ENCODE peak calls at places on chromosomes 3 and 15, in seven cellular contexts. J, M, N, S, V, R and T are unnamed samples.

GRCh38 chr3:15305366-15305844 is 27.0 kb downstream of the SH3BP5 start:
- DNase-seq in J (no peak), M (no peak), N (no peak), S (no peak), V (no peak), R (no peak), T (no peak)

GRCh38 chr3:33146791-33147445 is 33.1 kb downstream of the CRTAP start:
- DNase-seq in J (no peak), M (no peak), N (no peak), S (no peak), V (no peak), R (peak; percentile 40), T (no peak)

GRCh38 chr3:60086811-60087210 is 1037.0 kb upstream of the CFAP20DC start:
- DNase-seq in J (no peak), M (peak; percentile 26), N (no peak), S (no peak), V (peak; percentile 9), R (peak; percentile 22), T (peak; percentile 12)

GRCh38 chr15:52523192-52523591 is 5.5 kb downstream of the MYO5A start:
- DNase-seq in J (no peak), M (no peak), N (no peak), S (peak; percentile 66), V (peak; percentile 64), R (peak; percentile 95), T (no peak)

GRCh38 chr15:93046721-93047120 is 42.3 kb downstream of the RGMA start:
- DNase-seq in J (no peak), M (no peak), N (no peak), S (no peak), V (no peak), R (no peak), T (no peak)

GRCh38 chr15:69659454-69660050 is 206.9 kb downstream of the RPLP1 start:
- DNase-seq in J (no peak), M (no peak), N (no peak), S (no peak), V (no peak), R (no peak), T (no peak)

GRCh38 chr3:156816794-156817741 is 9.1 kb upstream of the LEKR1 start:
- DNase-seq in J (peak; percentile 96), M (peak; percentile 95), N (peak; percentile 98), S (no peak), V (no peak), R (peak; percentile 93), T (peak; percentile 98)

GRCh38 chr3:139537325-139537724 is 2.2 kb downstream of the RBP1 start:
- DNase-seq in J (no peak), M (no peak), N (no peak), S (no peak), V (peak; percentile 86), R (peak; percentile 30), T (no peak)

GRCh38 chr15:95262866-95263564 is 1031.7 kb downstream of the MCTP2 start:
- DNase-seq in J (no peak), M (no peak), N (no peak), S (no peak), V (no peak), R (peak; percentile 68), T (no peak)

GRCh38 chr15:66772967-66773873 is 71.2 kb downstream of the SMAD6 start:
- DNase-seq in J (no peak), M (no peak), N (no peak), S (no peak), V (no peak), R (peak; percentile 57), T (no peak)

GRCh38 chr3:28326458-28326926 is 22.0 kb upstream of the ZCWPW2 start:
- DNase-seq in J (no peak), M (peak; percentile 9), N (peak; percentile 89), S (no peak), V (no peak), R (no peak), T (peak; percentile 57)

GRCh38 chr3:67048067-67048715 is 50.1 kb downstream of the KBTBD8 start:
- DNase-seq in J (no peak), M (peak; percentile 73), N (no peak), S (no peak), V (no peak), R (no peak), T (peak; percentile 50)

GRCh38 chr3:184815046-184815930 is 3.3 kb downstream of the VPS8 start:
- DNase-seq in J (no peak), M (no peak), N (no peak), S (peak; percentile 68), V (peak; percentile 12), R (peak; percentile 53), T (no peak)

GRCh38 chr3:23888617-23889228 is 28.1 kb downstream of the NKIRAS1 start:
- DNase-seq in J (no peak), M (no peak), N (peak; percentile 10), S (no peak), V (no peak), R (peak; percentile 56), T (peak; percentile 48)

GRCh38 chr3:48399387-48400172 is 27.6 kb downstream of the FBXW12 start:
- DNase-seq in J (no peak), M (no peak), N (no peak), S (no peak), V (no peak), R (no peak), T (no peak)

GRCh38 chr3:23213813-23214212 is 10.7 kb downstream of the UBE2E2 start:
- DNase-seq in J (no peak), M (no peak), N (no peak), S (no peak), V (no peak), R (no peak), T (no peak)

GRCh38 chr3:101879102-101879501 is 29.8 kb downstream of the NFKBIZ start:
- DNase-seq in J (no peak), M (no peak), N (no peak), S (no peak), V (no peak), R (no peak), T (no peak)

GRCh38 chr3:168088106-168088722 is 7.5 kb downstream of the GOLIM4 start:
- DNase-seq in J (no peak), M (peak; percentile 44), N (peak; percentile 85), S (no peak), V (no peak), R (peak; percentile 21), T (peak; percentile 76)

GRCh38 chr15:64850778-64851502 is 9.2 kb downstream of the PLEKHO2 start:
- DNase-seq in J (no peak), M (no peak), N (no peak), S (no peak), V (no peak), R (no peak), T (no peak)

GRCh38 chr3:46449755-46450552 is 14.8 kb downstream of the LTF start:
- DNase-seq in J (no peak), M (no peak), N (no peak), S (no peak), V (no peak), R (peak; percentile 9), T (peak; percentile 10)

GRCh38 chr3:86563358-86563970 is 427.5 kb downstream of the VGLL3 start:
- DNase-seq in J (no peak), M (no peak), N (peak; percentile 59), S (peak; percentile 0), V (peak; percentile 4), R (peak; percentile 46), T (peak; percentile 41)

GRCh38 chr3:44338010-44338827 is at the start of gene TCAIM:
- DNase-seq in J (peak; percentile 99), M (peak; percentile 98), N (peak; percentile 98), S (peak; percentile 93), V (peak; percentile 94), R (peak; percentile 94), T (peak; percentile 99)

GRCh38 chr3:44339990-44340389 is 1.4 kb downstream of the TCAIM start:
- DNase-seq in J (no peak), M (no peak), N (no peak), S (no peak), V (no peak), R (no peak), T (no peak)

GRCh38 chr3:44337253-44337652 is 1.3 kb upstream of the TCAIM start:
- DNase-seq in J (no peak), M (no peak), N (no peak), S (no peak), V (no peak), R (peak; percentile 5), T (no peak)

GRCh38 chr3:44338828-44339127 is 212 bp downstream of the TCAIM start:
- DNase-seq in J (no peak), M (no peak), N (no peak), S (no peak), V (no peak), R (no peak), T (no peak)

GRCh38 chr3:44339181-44339741 is 695 bp downstream of the TCAIM start:
- DNase-seq in J (no peak), M (no peak), N (no peak), S (no peak), V (no peak), R (no peak), T (no peak)
- H3K4me3 ChIP-seq in J (peak overlapping the region; percentile 83), M (peak overlapping the region; percentile 73), N (peak overlapping the region; percentile 78), S (peak overlapping the region; percentile 91), V (peak overlapping the region; percentile 53), R (peak overlapping the region; percentile 93), T (peak overlapping the region; percentile 98)

DNA sequence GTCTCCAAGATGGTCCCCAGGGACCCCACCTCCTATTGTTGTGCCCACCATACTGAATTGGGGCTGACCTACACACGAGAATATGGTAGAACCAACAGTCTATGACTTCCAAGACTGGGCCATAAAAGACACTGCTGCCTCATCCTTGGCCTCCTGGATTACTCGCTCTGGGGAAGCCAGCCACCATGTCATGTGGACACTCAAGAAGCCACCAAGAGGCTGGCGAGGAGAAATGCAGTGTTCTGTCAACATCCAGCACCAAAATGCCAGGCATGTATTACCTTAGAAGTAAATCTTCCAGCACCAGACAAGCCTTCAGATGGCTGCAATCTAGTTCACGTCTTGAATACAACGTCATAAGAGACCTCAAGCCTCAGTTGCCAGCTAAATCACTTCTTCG is 17.1 kb upstream of the TPM1 start:
- DNase-seq in J (no peak), M (no peak), N (no peak), S (no peak), V (no peak), R (no peak), T (no peak)
- TF ChIP-seq CTCF in J (no peak), M (no peak), N (no peak), S (no peak), V (no peak), R (no peak), T (no peak)

DNA sequence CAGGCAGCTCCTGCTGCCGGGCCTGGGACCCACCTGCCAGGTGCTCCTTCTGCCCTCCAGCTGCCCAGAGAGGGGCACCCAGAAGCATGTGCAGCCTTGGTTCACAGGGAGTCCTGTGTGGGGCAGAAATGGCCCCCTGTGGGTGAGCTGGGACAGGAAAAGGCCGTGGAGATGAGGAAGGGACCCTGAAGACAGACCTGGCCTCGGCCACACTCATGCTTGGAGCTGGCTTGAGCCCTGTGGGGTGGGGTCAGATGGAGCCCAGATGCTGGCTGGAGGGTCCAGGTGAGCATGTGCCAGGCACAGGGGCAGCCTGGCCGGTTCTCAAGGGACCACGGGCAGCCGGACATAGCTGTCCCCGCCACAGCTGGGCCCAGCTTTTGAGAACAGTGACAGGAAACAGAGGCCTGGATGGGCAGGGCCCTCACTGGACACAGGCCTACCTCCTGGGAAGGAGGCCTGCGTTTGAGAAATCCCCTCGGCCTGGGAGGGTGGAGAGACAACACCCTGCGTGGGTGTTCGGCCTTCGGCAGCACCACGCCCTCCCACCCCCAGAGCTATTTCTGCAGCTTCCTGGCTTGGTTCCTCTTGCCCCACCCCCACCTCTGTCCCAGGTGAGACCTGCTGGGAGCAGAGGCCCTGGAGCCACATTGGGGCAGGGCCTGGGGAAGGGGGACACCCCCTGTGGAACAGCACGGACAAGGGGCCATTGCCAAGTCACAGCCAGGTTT is 132.6 kb upstream of the MEF2A start:
- DNase-seq in J (peak; percentile 81), M (no peak), N (no peak), S (no peak), V (no peak), R (no peak), T (peak; percentile 39)
- H3K4me3 ChIP-seq in J (no peak overlapping the region), M (no peak overlapping the region), N (no peak overlapping the region), S (no peak overlapping the region), V (no peak overlapping the region), R (no peak overlapping the region), T (no peak overlapping the region)

GRCh38 chr3:13364602-13365271 is 55.4 kb downstream of the NUP210 start:
- DNase-seq in J (no peak), M (no peak), N (no peak), S (no peak), V (no peak), R (no peak), T (no peak)
- TF ChIP-seq CTCF in J (no peak), M (no peak), N (no peak), S (no peak), V (no peak), R (no peak), T (no peak)